ENCODE peak calls at places on chromosomes 1 and 21, in eight cellular contexts. B, E, J, H, L, N, W and M are unnamed samples.

GRCh38 chr1:41659159-41659495 is 174.6 kb upstream of the EDN2 start:
- DNase-seq in B (no peak), E (no peak), J (no peak), H (no peak), L (no peak), N (no peak), W (no peak), M (no peak)

GRCh38 chr1:45246760-45247159 is 40.4 kb upstream of the ZSWIM5 start:
- DNase-seq in B (no peak), E (no peak), J (peak; percentile 43), H (peak; percentile 95), L (no peak), N (no peak), W (no peak), M (peak; percentile 95)

GRCh38 chr1:54800041-54800898 is 853 bp downstream of the TTC22 start:
- DNase-seq in B (no peak), E (no peak), J (no peak), H (no peak), L (no peak), N (peak; percentile 71), W (no peak), M (no peak)

GRCh38 chr1:97983132-97983531 is 62.3 kb upstream of the DPYD start:
- DNase-seq in B (no peak), E (no peak), J (no peak), H (no peak), L (no peak), N (no peak), W (no peak), M (no peak)

GRCh38 chr1:2529776-2530500 is at the start of gene HES5:
- DNase-seq in B (no peak), E (peak; percentile 99), J (no peak), H (peak; percentile 72), L (no peak), N (peak; percentile 82), W (no peak), M (peak; percentile 34)

GRCh38 chr1:44786138-44786840 is 1.7 kb downstream of the BEST4 start:
- DNase-seq in B (peak; percentile 45), E (peak; percentile 84), J (peak; percentile 89), H (peak; percentile 79), L (peak; percentile 27), N (peak; percentile 89), W (peak; percentile 78), M (peak; percentile 29)

GRCh38 chr1:21742578-21742977 is 40.4 kb downstream of the USP48 start:
- DNase-seq in B (no peak), E (no peak), J (no peak), H (no peak), L (no peak), N (no peak), W (no peak), M (no peak)

GRCh38 chr21:44853601-44854390 is 19.7 kb downstream of the PTTG1IP start:
- DNase-seq in B (no peak), E (no peak), J (no peak), H (no peak), L (peak; percentile 4), N (no peak), W (no peak), M (no peak)

GRCh38 chr1:15916417-15916816 is 59.5 kb downstream of the ZBTB17 start:
- DNase-seq in B (no peak), E (no peak), J (no peak), H (peak; percentile 74), L (no peak), N (no peak), W (no peak), M (peak; percentile 56)

GRCh38 chr1:39898648-39899603 is 2.8 kb downstream of the MYCL start:
- DNase-seq in B (peak; percentile 75), E (peak; percentile 94), J (peak; percentile 72), H (peak; percentile 27), L (no peak), N (peak; percentile 96), W (peak; percentile 31), M (peak; percentile 47)

GRCh38 chr1:95547000-95547399 is 313.0 kb downstream of the RWDD3 start:
- DNase-seq in B (no peak), E (no peak), J (no peak), H (no peak), L (no peak), N (no peak), W (no peak), M (no peak)

GRCh38 chr1:59445040-59445439 is 148.1 kb downstream of the FGGY start:
- DNase-seq in B (no peak), E (no peak), J (no peak), H (peak; percentile 82), L (no peak), N (no peak), W (no peak), M (peak; percentile 80)

GRCh38 chr1:26857473-26857872 is 5.5 kb upstream of the SFN start:
- DNase-seq in B (no peak), E (no peak), J (no peak), H (no peak), L (no peak), N (no peak), W (no peak), M (no peak)

GRCh38 chr1:67814121-67814772 is 19.0 kb downstream of the GNG12 start:
- DNase-seq in B (no peak), E (no peak), J (no peak), H (peak; percentile 78), L (no peak), N (no peak), W (no peak), M (no peak)

GRCh38 chr1:215669806-215670485 is 102.8 kb downstream of the KCTD3 start:
- DNase-seq in B (no peak), E (no peak), J (no peak), H (no peak), L (no peak), N (peak; percentile 34), W (no peak), M (no peak)

GRCh38 chr1:232439011-232439410 is 190.9 kb downstream of the SIPA1L2 start:
- DNase-seq in B (no peak), E (no peak), J (no peak), H (no peak), L (no peak), N (no peak), W (no peak), M (no peak)

GRCh38 chr1:84363622-84364021 is 34.7 kb upstream of the DNASE2B start:
- DNase-seq in B (no peak), E (no peak), J (no peak), H (no peak), L (no peak), N (no peak), W (no peak), M (no peak)

GRCh38 chr1:24964811-24965570 is 34.9 kb upstream of the RUNX3 start:
- DNase-seq in B (no peak), E (no peak), J (no peak), H (no peak), L (peak; percentile 95), N (no peak), W (peak; percentile 91), M (no peak)

GRCh38 chr1:77282187-77282865 is 507 bp downstream of the AK5 start:
- DNase-seq in B (no peak), E (peak; percentile 67), J (peak; percentile 5), H (peak; percentile 70), L (peak; percentile 22), N (peak; percentile 60), W (no peak), M (peak; percentile 23)

GRCh38 chr1:227754958-227755357 is 19.7 kb downstream of the SNAP47 start:
- DNase-seq in B (no peak), E (no peak), J (no peak), H (no peak), L (no peak), N (no peak), W (no peak), M (no peak)

GRCh38 chr1:185636848-185637247 is 97.3 kb upstream of the HMCN1 start:
- DNase-seq in B (no peak), E (no peak), J (no peak), H (no peak), L (peak; percentile 37), N (no peak), W (no peak), M (no peak)

GRCh38 chr1:25766721-25767436 is 33.1 kb upstream of the SELENON start:
- DNase-seq in B (no peak), E (no peak), J (no peak), H (no peak), L (no peak), N (no peak), W (no peak), M (peak; percentile 20)

GRCh38 chr1:109763646-109764415 is at the start of gene EPS8L3:
- DNase-seq in B (no peak), E (no peak), J (peak; percentile 85), H (no peak), L (no peak), N (no peak), W (no peak), M (no peak)

GRCh38 chr1:8314346-8315280 is 3.3 kb upstream of the SLC45A1 start:
- DNase-seq in B (peak; percentile 48), E (peak; percentile 90), J (peak; percentile 91), H (peak; percentile 87), L (no peak), N (peak; percentile 90), W (peak; percentile 39), M (peak; percentile 90)
- TF ChIP-seq EZH2phosphoT487 in B (no peak), E (no peak), J (no peak), H (no peak), L (no peak), N (no peak), W (no peak), M (no peak)

GRCh38 chr1:218494449-218494852 is 149.3 kb downstream of the TGFB2 start:
- DNase-seq in B (no peak), E (peak; percentile 88), J (no peak), H (no peak), L (peak; percentile 87), N (peak; percentile 78), W (no peak), M (no peak)
- TF ChIP-seq EZH2phosphoT487 in B (no peak), E (no peak), J (no peak), H (no peak), L (no peak), N (no peak), W (no peak), M (no peak)

GRCh38 chr1:18481190-18481920 is 625 bp downstream of the KLHDC7A start:
- DNase-seq in B (no peak), E (no peak), J (no peak), H (no peak), L (no peak), N (no peak), W (peak; percentile 94), M (no peak)
- TF ChIP-seq EZH2phosphoT487 in B (no peak), E (no peak), J (no peak), H (no peak), L (no peak), N (no peak), W (no peak), M (no peak)

GRCh38 chr1:63703661-63704060 is 70.2 kb upstream of the ROR1 start:
- DNase-seq in B (no peak), E (no peak), J (no peak), H (no peak), L (no peak), N (no peak), W (no peak), M (no peak)
- TF ChIP-seq EZH2phosphoT487 in B (no peak), E (no peak), J (no peak), H (no peak), L (no peak), N (no peak), W (no peak), M (no peak)

DNA sequence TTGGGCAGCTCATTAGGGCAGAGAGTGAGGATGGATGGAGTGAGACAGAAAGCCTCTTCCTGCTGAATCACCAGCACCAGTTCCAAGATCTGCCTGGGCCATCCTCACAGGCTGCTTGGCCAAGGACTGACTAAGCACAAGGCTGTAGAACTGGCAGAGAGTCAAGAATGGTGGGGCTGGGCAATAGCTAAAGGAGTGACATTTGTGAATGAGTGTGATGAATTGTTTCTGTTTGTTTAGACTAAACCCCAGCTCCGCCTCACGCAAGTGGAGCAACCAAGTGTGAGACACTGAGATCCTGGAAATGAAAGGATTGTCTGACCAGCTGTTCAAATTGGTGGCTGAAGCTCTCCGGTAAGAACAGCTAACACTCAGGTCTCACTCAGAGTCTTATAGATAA is 38.6 kb downstream of the BRINP2 start:
- DNase-seq in B (no peak), E (peak; percentile 28), J (peak; percentile 89), H (peak; percentile 99), L (no peak), N (no peak), W (no peak), M (peak; percentile 98)
- TF ChIP-seq EZH2phosphoT487 in B (no peak), E (no peak), J (no peak), H (no peak), L (no peak), N (no peak), W (no peak), M (no peak)